ENCODE peak calls at places on chromosomes 4 and X, in nine cellular contexts. T, P, H, G, E, F, Q, Z and W are unnamed samples.

GRCh38 chr4:187235456-187236170 is 512.0 kb upstream of the FAT1 start:
- DNase-seq in H (peak; percentile 4), Q (no peak), F (no peak), T (no peak), Z (no peak), P (no peak), E (no peak), G (no peak), W (peak; percentile 4)

GRCh38 chr4:109433281-109434006 is at the start of gene SEC24B:
- DNase-seq in F (peak; percentile 81), H (peak; percentile 96), G (peak; percentile 91), E (peak; percentile 57), Q (peak; percentile 90), T (peak; percentile 62), P (peak; percentile 81), Z (peak; percentile 75), W (peak; percentile 88)

GRCh38 chr4:73740353-73740778 is at the start of gene CXCL8:
- DNase-seq in H (peak; percentile 67), Q (peak; percentile 13), E (peak; percentile 76), T (peak; percentile 91), P (peak; percentile 96), Z (peak; percentile 56), G (peak; percentile 45), F (no peak), W (no peak)

GRCh38 chr4:105600951-105601350 is 48.5 kb downstream of the ARHGEF38 start:
- DNase-seq in H (no peak), P (no peak), T (no peak), G (no peak), F (no peak), Z (no peak), E (no peak), Q (no peak), W (no peak)

GRCh38 chr4:6688879-6689505 is 4.7 kb upstream of the S100P start:
- DNase-seq in E (peak; percentile 75), G (no peak), P (peak; percentile 93), T (peak; percentile 94), F (peak; percentile 21), Q (peak; percentile 98), H (peak; percentile 99), Z (peak; percentile 94), W (no peak)

GRCh38 chr4:170058745-170059144 is 31.0 kb downstream of the AADAT start:
- DNase-seq in Z (no peak), H (no peak), Q (no peak), P (no peak), T (no peak), F (no peak), E (no peak), G (no peak), W (no peak)

GRCh38 chrX:29555465-29556091 is 659.8 kb upstream of the MAGEB2 start:
- DNase-seq in Q (no peak), T (no peak), F (no peak), Z (no peak), P (peak; percentile 46), H (no peak), E (no peak), G (no peak), W (no peak)

GRCh38 chrX:72620550-72621145 is 48.0 kb upstream of the HDAC8 start:
- DNase-seq in F (no peak), H (no peak), P (peak; percentile 77), G (peak; percentile 6), E (peak; percentile 74), Z (peak; percentile 63), T (peak; percentile 89), Q (no peak), W (peak; percentile 81)

GRCh38 chr4:90189128-90189527 is 61.9 kb downstream of the CCSER1 start:
- DNase-seq in P (no peak), Q (no peak), F (no peak), E (no peak), T (no peak), Z (no peak), H (no peak), G (no peak), W (no peak)

GRCh38 chr4:90184560-90184959 is 57.4 kb downstream of the CCSER1 start:
- DNase-seq in P (no peak), Q (peak; percentile 97), H (no peak), G (no peak), E (no peak), F (no peak), Z (peak; percentile 3), T (no peak), W (no peak)

GRCh38 chr4:90185416-90185815 is 58.2 kb downstream of the CCSER1 start:
- DNase-seq in Q (no peak), E (no peak), P (no peak), T (no peak), Z (no peak), G (no peak), H (no peak), F (no peak), W (no peak)

GRCh38 chr4:90187148-90187884 is 60.1 kb downstream of the CCSER1 start:
- DNase-seq in H (no peak), Q (no peak), F (no peak), P (no peak), T (no peak), Z (no peak), G (no peak), E (no peak), W (no peak)

GRCh38 chr4:90186229-90186628 is 59.0 kb downstream of the CCSER1 start:
- DNase-seq in G (no peak), T (no peak), Q (no peak), P (no peak), E (no peak), H (no peak), F (no peak), Z (no peak), W (no peak)
- H3K4me1 ChIP-seq in G (peaks cover 11% of the 10 kb centered on the region), T (no peaks in the 10 kb centered on the region), Q (peaks cover 4% of the 10 kb centered on the region), P (no peaks in the 10 kb centered on the region), E (peaks cover 6% of the 10 kb centered on the region), H (no peaks in the 10 kb centered on the region), F (no peaks in the 10 kb centered on the region), Z (no peaks in the 10 kb centered on the region), W (peaks cover 7% of the 10 kb centered on the region)

GRCh38 chr4:153537493-153537960 is 71.4 kb downstream of the TMEM131L start:
- DNase-seq in H (no peak), P (no peak), F (no peak), Z (no peak), Q (no peak), T (no peak), G (no peak), E (no peak), W (no peak)

GRCh38 chr4:153541426-153542096 is 75.4 kb downstream of the TMEM131L start:
- DNase-seq in G (no peak), H (peak; percentile 91), F (no peak), E (no peak), Z (no peak), T (peak; percentile 95), P (peak; percentile 90), Q (no peak), W (no peak)

GRCh38 chr4:153539058-153539826 is 73.1 kb downstream of the TMEM131L start:
- DNase-seq in H (no peak), T (no peak), F (no peak), Z (no peak), Q (no peak), E (no peak), P (no peak), G (no peak), W (peak; percentile 48)

GRCh38 chr4:153535735-153536494 is 69.8 kb downstream of the TMEM131L start:
- DNase-seq in P (no peak), F (no peak), H (no peak), Q (peak; percentile 62), Z (no peak), E (no peak), G (no peak), T (peak; percentile 22), W (no peak)

DNA sequence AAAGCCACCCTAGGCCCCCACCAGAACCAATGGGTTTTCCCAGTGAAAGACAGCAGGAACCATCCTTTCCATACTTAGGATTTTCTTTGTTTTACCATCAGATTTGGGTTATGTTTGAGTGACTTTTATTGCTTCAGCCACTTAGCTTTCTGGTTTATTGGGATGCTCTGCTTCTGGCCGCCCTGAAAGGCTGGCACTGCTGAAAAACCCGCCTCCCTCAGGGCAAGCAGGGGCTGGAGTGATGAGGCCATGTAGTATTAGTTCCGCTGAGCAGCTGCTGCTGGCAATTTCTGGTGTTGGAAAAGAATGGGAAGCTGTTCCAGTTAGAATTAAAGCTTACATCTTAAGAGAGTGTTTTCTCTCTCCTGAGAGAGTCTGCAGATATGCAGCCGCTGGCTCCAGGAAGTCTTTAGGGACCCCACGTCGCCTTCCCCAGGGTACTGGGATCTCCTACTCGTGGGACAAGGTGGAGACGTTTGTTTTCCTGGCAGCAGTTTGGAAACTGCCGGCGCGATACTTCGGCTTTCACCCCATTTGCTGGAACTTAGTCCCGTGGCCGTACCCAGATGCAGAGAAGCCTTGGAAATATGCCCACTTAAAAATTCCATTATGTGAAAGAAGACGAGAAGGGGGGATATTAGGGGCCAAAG is 72.4 kb downstream of the TMEM131L start:
- DNase-seq in T (peak; percentile 26), E (no peak), Q (no peak), H (no peak), Z (no peak), G (peak; percentile 29), P (no peak), F (no peak), W (no peak)
- H3K4me1 ChIP-seq in T (peaks cover 11% of the 10 kb centered on the region), E (no peaks in the 10 kb centered on the region), Q (peaks cover 5% of the 10 kb centered on the region), H (peaks cover 12% of the 10 kb centered on the region), Z (no peaks in the 10 kb centered on the region), G (peaks cover 42% of the 10 kb centered on the region), P (peaks cover 18% of the 10 kb centered on the region), F (no peaks in the 10 kb centered on the region), W (peaks cover 19% of the 10 kb centered on the region)

DNA sequence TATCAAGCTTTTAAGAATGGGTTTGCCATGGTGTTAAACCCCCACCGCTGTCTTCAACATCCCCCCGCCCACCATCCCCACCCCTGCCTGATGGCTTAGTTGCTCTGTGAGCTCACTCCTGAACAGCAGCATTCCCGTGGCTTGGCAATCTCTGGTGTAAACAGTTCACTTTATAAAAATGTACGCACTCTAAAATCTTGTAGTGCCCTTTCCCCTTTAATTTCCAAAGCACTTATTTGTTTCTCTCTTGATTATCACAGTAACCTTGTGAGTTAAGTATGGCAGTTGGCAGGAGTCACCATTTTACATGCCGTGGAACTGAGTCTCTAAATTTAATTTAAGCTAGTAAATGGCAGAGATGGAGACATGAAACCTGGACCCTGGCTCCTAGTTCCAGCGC is 123.0 kb downstream of the AFF1 start:
- DNase-seq in G (no peak), H (peak; percentile 63), Z (no peak), P (no peak), Q (no peak), E (no peak), F (no peak), T (peak; percentile 65), W (no peak)
- H3K4me1 ChIP-seq in G (peaks cover 73% of the 10 kb centered on the region), H (peaks cover 29% of the 10 kb centered on the region), Z (peaks cover 17% of the 10 kb centered on the region), P (peaks cover 27% of the 10 kb centered on the region), Q (peaks cover 26% of the 10 kb centered on the region), E (peaks cover 38% of the 10 kb centered on the region), F (peaks cover 33% of the 10 kb centered on the region), T (peaks cover 14% of the 10 kb centered on the region), W (peaks cover 44% of the 10 kb centered on the region)

DNA sequence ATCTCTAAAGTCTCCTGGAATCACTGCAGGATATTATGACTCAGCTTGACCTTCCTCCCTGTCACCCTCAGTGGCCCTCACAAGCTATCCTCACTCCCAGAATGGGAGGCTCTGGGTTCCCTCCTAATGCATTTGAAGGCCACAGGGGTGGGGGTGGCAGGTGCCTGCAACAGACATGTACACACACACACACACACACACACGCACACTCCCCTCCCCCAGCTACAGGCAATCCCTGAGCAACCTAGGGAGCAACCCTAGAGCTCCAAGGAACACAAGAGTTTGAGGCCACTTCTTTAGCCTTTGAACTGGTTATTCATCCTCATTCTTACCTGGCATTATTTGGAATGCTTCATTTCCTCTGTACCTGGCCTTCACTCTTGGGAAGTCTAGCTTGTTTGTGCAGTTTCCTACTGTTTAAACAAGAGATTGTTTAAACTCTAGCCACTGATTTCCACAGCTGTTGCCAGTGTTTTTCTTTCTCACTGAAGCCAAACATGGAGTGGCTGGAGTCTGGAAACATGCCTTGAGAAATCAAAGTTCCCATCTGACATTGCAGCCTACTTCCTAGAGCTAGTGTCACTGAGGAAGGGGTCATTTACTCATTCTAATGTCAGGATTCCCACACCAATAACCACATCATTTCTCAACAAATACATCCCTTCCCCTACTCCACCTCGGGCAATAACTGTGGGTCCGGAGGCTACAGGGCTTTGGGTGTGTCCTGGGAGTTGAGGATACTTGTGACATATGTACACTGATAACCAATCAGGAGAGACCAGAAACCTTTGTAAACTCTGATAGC is 37.7 kb downstream of the MAOA start:
- DNase-seq in Q (no peak), H (no peak), Z (no peak), E (no peak), P (no peak), F (no peak), G (no peak), T (no peak), W (no peak)
- H3K4me1 ChIP-seq in Q (no peaks in the 10 kb centered on the region), H (no peaks in the 10 kb centered on the region), Z (peaks cover 23% of the 10 kb centered on the region), E (no peaks in the 10 kb centered on the region), P (no peaks in the 10 kb centered on the region), F (no peaks in the 10 kb centered on the region), G (no peaks in the 10 kb centered on the region), T (no peaks in the 10 kb centered on the region), W (peaks cover 25% of the 10 kb centered on the region)